ENCODE peak calls at places on chromosomes 6 and 20, in ten cellular contexts. R, D, M, L, N, J, P, K, Y and I are unnamed samples.

GRCh38 chr20:41052742-41053419 is 24.3 kb downstream of the TOP1 start:
- DNase-seq in R (no peak), D (no peak), M (no peak), L (no peak), N (peak; percentile 69), J (no peak), P (no peak), K (no peak), Y (no peak), I (peak; percentile 35)

GRCh38 chr6:164640946-164641345 is 668.5 kb downstream of the C6orf118 start:
- DNase-seq in R (no peak), D (no peak), M (no peak), L (no peak), N (no peak), J (no peak), P (no peak), K (no peak), Y (no peak), I (no peak)

GRCh38 chr6:140078552-140079126 is 704.2 kb upstream of the CITED2 start:
- DNase-seq in R (no peak), D (no peak), M (peak; percentile 43), L (peak; percentile 16), N (peak; percentile 95), J (no peak), P (no peak), K (no peak), Y (no peak), I (peak; percentile 94)

GRCh38 chr6:46963626-46964025 is 41.9 kb upstream of the ADGRF5 start:
- DNase-seq in R (no peak), D (no peak), M (peak; percentile 47), L (no peak), N (peak; percentile 30), J (no peak), P (no peak), K (no peak), Y (no peak), I (no peak)

GRCh38 chr20:49115565-49115964 is 69.5 kb downstream of the CSE1L start:
- DNase-seq in R (no peak), D (no peak), M (no peak), L (no peak), N (peak; percentile 37), J (no peak), P (no peak), K (no peak), Y (no peak), I (no peak)

GRCh38 chr6:140641412-140641811 is 1267.0 kb upstream of the CITED2 start:
- DNase-seq in R (no peak), D (no peak), M (no peak), L (no peak), N (no peak), J (no peak), P (no peak), K (no peak), Y (no peak), I (no peak)

GRCh38 chr6:130890531-130890950 is 63.3 kb downstream of the SMLR1 start:
- DNase-seq in R (no peak), D (no peak), M (no peak), L (no peak), N (peak; percentile 64), J (no peak), P (no peak), K (no peak), Y (no peak), I (peak; percentile 53)

GRCh38 chr6:140957334-140957733 is 1175.4 kb upstream of the GJE1 start:
- DNase-seq in R (no peak), D (no peak), M (no peak), L (no peak), N (no peak), J (no peak), P (no peak), K (no peak), Y (no peak), I (no peak)

GRCh38 chr6:100152201-100152600 is 158.2 kb upstream of the MCHR2 start:
- DNase-seq in R (no peak), D (no peak), M (no peak), L (no peak), N (no peak), J (no peak), P (no peak), K (no peak), Y (no peak), I (no peak)

GRCh38 chr6:163701761-163702160 is 287.2 kb downstream of the QKI start:
- DNase-seq in R (no peak), D (no peak), M (no peak), L (no peak), N (no peak), J (no peak), P (no peak), K (no peak), Y (no peak), I (no peak)

GRCh38 chr6:159180001-159180400 is 10.8 kb downstream of the FNDC1 start:
- DNase-seq in R (no peak), D (no peak), M (no peak), L (no peak), N (peak; percentile 51), J (no peak), P (no peak), K (no peak), Y (no peak), I (no peak)

GRCh38 chr6:107620736-107621135 is 130.8 kb downstream of the SOBP start:
- DNase-seq in R (no peak), D (no peak), M (no peak), L (no peak), N (no peak), J (no peak), P (no peak), K (no peak), Y (no peak), I (no peak)

GRCh38 chr6:142011156-142011555 is 121.6 kb upstream of the GJE1 start:
- DNase-seq in R (no peak), D (no peak), M (no peak), L (no peak), N (peak; percentile 35), J (no peak), P (no peak), K (no peak), Y (no peak), I (no peak)

GRCh38 chr6:105211831-105212230 is 32.0 kb upstream of the POPDC3 start:
- DNase-seq in R (no peak), D (no peak), M (no peak), L (no peak), N (no peak), J (no peak), P (no peak), K (no peak), Y (no peak), I (no peak)

GRCh38 chr20:8005575-8006366 is 13.8 kb downstream of the TMX4 start:
- DNase-seq in R (no peak), D (no peak), M (no peak), L (no peak), N (no peak), J (no peak), P (no peak), K (no peak), Y (no peak), I (no peak)

DNA sequence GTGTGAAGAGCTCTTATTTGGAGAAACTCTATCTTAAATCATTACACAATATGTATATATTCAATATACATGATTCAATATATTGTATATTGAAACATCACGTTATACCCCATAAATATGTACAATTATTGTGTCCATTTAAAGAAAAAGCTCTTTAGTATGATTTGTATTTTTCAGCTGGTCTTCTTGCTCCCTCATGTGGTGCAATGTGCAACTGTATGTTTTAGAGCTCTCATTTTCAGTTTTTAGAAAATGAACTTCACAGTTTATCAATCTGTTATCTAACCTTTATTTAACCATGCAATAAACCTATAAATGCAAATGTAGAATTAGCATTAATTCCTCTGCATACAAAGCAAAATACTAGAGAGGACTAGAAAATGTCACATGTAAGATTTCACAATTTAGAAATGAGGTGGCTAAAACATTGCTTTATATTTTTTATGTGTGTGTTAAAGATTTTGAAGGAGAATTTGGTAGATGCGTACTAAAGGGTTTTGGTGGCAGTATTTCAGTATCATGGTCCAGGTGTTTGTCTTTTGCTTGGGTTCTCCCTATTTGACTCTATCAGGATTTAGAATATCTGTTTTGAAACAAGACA is 167.1 kb downstream of the PHF3 start:
- DNase-seq in R (no peak), D (no peak), M (no peak), L (no peak), N (peak; percentile 49), J (peak; percentile 16), P (no peak), K (no peak), Y (no peak), I (no peak)
- TF ChIP-seq CTCF in R (peak; percentile 33), D (peak; percentile 46), M (peak; percentile 34), L (peak; percentile 73), N (peak; percentile 69), J (peak; percentile 77), P (peak; percentile 76), K (peak; percentile 46), Y (peak; percentile 52), I (peak; percentile 62)

GRCh38 chr6:14787677-14788076 is 458.2 kb upstream of the JARID2 start:
- DNase-seq in R (no peak), D (no peak), M (no peak), L (no peak), N (no peak), J (no peak), P (no peak), K (no peak), Y (no peak), I (no peak)
- TF ChIP-seq CTCF in R (no peak), D (no peak), M (no peak), L (no peak), N (no peak), J (no peak), P (no peak), K (no peak), Y (no peak), I (peak; percentile 3)

GRCh38 chr20:5401277-5401676 is 84.5 kb upstream of the PROKR2 start:
- DNase-seq in R (no peak), D (no peak), M (no peak), L (no peak), N (no peak), J (no peak), P (no peak), K (no peak), Y (no peak), I (no peak)

GRCh38 chr20:5400164-5400762 is 83.5 kb upstream of the PROKR2 start:
- DNase-seq in R (no peak), D (peak; percentile 72), M (no peak), L (peak; percentile 44), N (peak; percentile 24), J (no peak), P (peak; percentile 26), K (peak; percentile 46), Y (no peak), I (no peak)

GRCh38 chr20:5397418-5397817 is 80.7 kb upstream of the PROKR2 start:
- DNase-seq in R (no peak), D (no peak), M (no peak), L (no peak), N (peak; percentile 4), J (no peak), P (no peak), K (no peak), Y (no peak), I (no peak)

GRCh38 chr20:5402903-5403531 is 86.3 kb upstream of the PROKR2 start:
- DNase-seq in R (no peak), D (peak; percentile 49), M (no peak), L (peak; percentile 35), N (no peak), J (peak; percentile 31), P (peak; percentile 46), K (peak; percentile 55), Y (no peak), I (no peak)
- TF ChIP-seq CTCF in R (no peak), D (peak; percentile 52), M (no peak), L (peak; percentile 35), N (peak; percentile 64), J (peak; percentile 69), P (peak; percentile 56), K (peak; percentile 74), Y (no peak), I (peak; percentile 56)

GRCh38 chr20:17955302-17955701 is 13.3 kb downstream of the SNX5 start:
- DNase-seq in R (no peak), D (no peak), M (no peak), L (no peak), N (peak; percentile 45), J (no peak), P (no peak), K (no peak), Y (no peak), I (no peak)
- TF ChIP-seq CTCF in R (no peak), D (no peak), M (no peak), L (no peak), N (no peak), J (no peak), P (no peak), K (no peak), Y (no peak), I (no peak)